ENCODE peak calls at places on chromosome 5, in nine cellular contexts. F is lung, Y is A549, O is K562, I is cardiac fibroblast, P is AG10803, Z is left ventricle myocardium inferior, M is heart right ventricle, C is psoas muscle. H is an unnamed sample.

GRCh38 chr5:33611882-33612281 is 171.1 kb downstream of the TARS1 start:
- DNase-seq in O (no peak), I (peak; percentile 83), Z (no peak), P (peak; percentile 58), Y (no peak), C (no peak), M (no peak), F (no peak), H (no peak)

GRCh38 chr5:61758711-61759110 is 426.7 kb downstream of the ZSWIM6 start:
- DNase-seq in M (no peak), C (no peak), P (no peak), F (no peak), Y (no peak), I (no peak), Z (no peak), O (no peak), H (no peak)

GRCh38 chr5:15249152-15249551 is 250.8 kb upstream of the FBXL7 start:
- DNase-seq in I (peak; percentile 83), Y (no peak), P (peak; percentile 89), M (no peak), F (no peak), C (no peak), O (no peak), Z (no peak), H (no peak)

GRCh38 chr5:53406630-53407316 is 73.7 kb upstream of the FST start:
- DNase-seq in O (no peak), F (no peak), P (peak; percentile 88), Y (peak; percentile 68), C (no peak), I (peak; percentile 94), M (no peak), Z (no peak), H (no peak)

GRCh38 chr5:143146161-143146560 is 257.3 kb downstream of the NR3C1 start:
- DNase-seq in I (no peak), Z (no peak), O (no peak), Y (no peak), M (no peak), F (no peak), C (no peak), P (no peak), H (no peak)

GRCh38 chr5:18944771-18945170 is 1043.2 kb downstream of the CDH18 start:
- DNase-seq in Z (no peak), Y (no peak), M (no peak), F (no peak), I (peak; percentile 0), O (no peak), P (no peak), C (no peak), H (no peak)

GRCh38 chr5:95382843-95383242 is 8.3 kb upstream of the FAM81B start:
- DNase-seq in M (no peak), P (no peak), F (no peak), I (no peak), O (no peak), C (no peak), Z (no peak), Y (no peak), H (no peak)

GRCh38 chr5:138449501-138450239 is 10.8 kb downstream of the REEP2 start:
- DNase-seq in I (peak; percentile 86), M (peak; percentile 91), O (peak; percentile 90), P (peak; percentile 76), Z (peak; percentile 89), C (peak; percentile 91), Y (peak; percentile 81), F (peak; percentile 89), H (peak; percentile 90)

GRCh38 chr5:1555808-1556681 is 32.3 kb upstream of the LPCAT1 start:
- DNase-seq in C (no peak), I (no peak), M (no peak), P (no peak), Y (no peak), Z (no peak), O (no peak), F (peak; percentile 34), H (no peak)

GRCh38 chr5:54793612-54794436 is 191.6 kb downstream of the ESM1 start:
- DNase-seq in I (no peak), Y (no peak), M (no peak), P (peak; percentile 77), C (no peak), O (no peak), Z (no peak), F (no peak), H (no peak)

GRCh38 chr5:102554092-102554491 is 55.3 kb upstream of the SLCO6A1 start:
- DNase-seq in O (no peak), I (no peak), C (no peak), Z (no peak), M (no peak), P (peak; percentile 16), Y (no peak), F (no peak), H (no peak)

GRCh38 chr5:14153071-14153864 is 10.1 kb downstream of the TRIO start:
- DNase-seq in P (no peak), M (no peak), O (no peak), F (no peak), Z (no peak), C (no peak), Y (peak; percentile 44), I (no peak), H (no peak)
- H3K4me3 ChIP-seq in P (peak overlapping the region; percentile 39), M (peak overlapping the region; percentile 30), O (no peak overlapping the region), F (no peak overlapping the region), Z (peak overlapping the region; percentile 41), C (peak overlapping the region; percentile 41), Y (no peak overlapping the region), I (peak overlapping the region; percentile 21), H (no peak overlapping the region)

DNA sequence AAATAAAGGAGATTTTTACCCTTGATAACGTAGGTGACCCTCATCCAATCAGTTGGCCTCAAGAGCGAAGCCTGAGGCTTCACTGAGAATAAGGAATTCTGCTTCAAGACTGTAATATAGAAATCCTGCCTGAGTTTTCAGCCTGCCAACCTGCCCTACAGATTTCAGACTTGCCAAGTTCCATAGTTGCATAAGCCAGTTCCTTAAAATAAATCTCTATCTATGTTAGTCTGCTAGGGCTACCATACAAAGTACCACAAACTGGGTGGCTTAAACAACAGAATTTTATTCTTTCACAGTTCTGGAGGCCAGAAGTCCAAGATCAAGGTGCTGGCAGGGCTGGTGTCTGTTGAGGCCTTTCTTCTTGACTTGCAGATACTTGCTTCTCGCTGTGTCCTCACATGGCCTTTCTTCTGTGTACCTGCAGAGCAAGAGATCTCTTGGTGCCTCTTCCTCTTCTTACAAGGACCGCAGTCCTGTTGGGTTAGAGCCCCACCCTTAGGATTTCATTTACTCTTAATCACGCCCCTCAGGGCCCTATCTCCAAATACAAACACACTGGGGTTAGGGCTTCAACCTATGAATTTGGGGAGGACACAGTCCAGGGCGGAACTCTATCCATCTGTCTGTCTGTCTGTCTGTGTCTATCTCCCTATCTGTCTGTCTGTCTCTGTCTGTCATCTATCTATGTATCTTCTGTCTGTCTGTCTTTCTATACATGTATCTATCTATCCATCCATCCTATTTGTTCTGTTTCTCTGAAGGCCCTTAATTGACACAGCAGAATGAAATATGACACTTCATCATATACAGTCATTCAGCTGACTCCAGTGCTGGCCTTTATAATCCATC is 17.0 kb upstream of the CMBL start:
- DNase-seq in Z (no peak), F (no peak), M (no peak), C (no peak), O (peak; percentile 51), I (no peak), P (no peak), Y (no peak), H (no peak)
- TF ChIP-seq CTCF in Z (no peak), F (no peak), M (no peak), C (no peak), O (peak; percentile 15), I (no peak), P (no peak), Y (no peak), H (no peak)

GRCh38 chr5:69432412-69433206 is 17.7 kb downstream of the MARVELD2 start:
- DNase-seq in F (no peak), C (no peak), O (no peak), M (no peak), I (no peak), P (no peak), Y (no peak), Z (no peak), H (no peak)
- H3K4me3 ChIP-seq in F (no peak overlapping the region), C (no peak overlapping the region), O (no peak overlapping the region), M (no peak overlapping the region), I (no peak overlapping the region), P (no peak overlapping the region), Y (no peak overlapping the region), Z (no peak overlapping the region), H (no peak overlapping the region)

GRCh38 chr5:69369369-69370121 is at the start of the genes AK6, RAD17 and TAF9:
- DNase-seq in I (peak; percentile 94), P (peak; percentile 89), M (peak; percentile 94), F (peak; percentile 92), Y (peak; percentile 95), Z (peak; percentile 94), C (peak; percentile 93), O (peak; percentile 95), H (peak; percentile 89)
- TF ChIP-seq CTCF in I (no peak), P (no peak), M (peak; percentile 1), F (no peak), Y (no peak), Z (no peak), C (no peak), O (no peak), H (peak; percentile 38)

GRCh38 chr5:147547730-147548129 is 37.9 kb upstream of the DPYSL3 start:
- DNase-seq in C (no peak), P (no peak), M (no peak), Y (no peak), Z (no peak), O (no peak), F (no peak), I (no peak), H (no peak)
- H3K4me3 ChIP-seq in C (no peak overlapping the region), P (no peak overlapping the region), M (no peak overlapping the region), Y (no peak overlapping the region), Z (no peak overlapping the region), O (no peak overlapping the region), F (no peak overlapping the region), I (no peak overlapping the region), H (no peak overlapping the region)

GRCh38 chr5:159207616-159208507 is 1.5 kb downstream of the RNF145 start:
- DNase-seq in O (peak; percentile 95), M (peak; percentile 81), Z (peak; percentile 84), P (peak; percentile 71), Y (peak; percentile 85), F (peak; percentile 75), C (peak; percentile 69), I (peak; percentile 74), H (peak; percentile 85)
- TF ChIP-seq CTCF in O (no peak), M (no peak), Z (no peak), P (no peak), Y (no peak), F (no peak), C (no peak), I (no peak), H (no peak)

H was measured in dorsolateral prefrontal cortex.